ENCODE peak calls at places on chromosomes 4 and X, in four cellular contexts. Q is HepG2, U is K562, O is HCT116. T is an unnamed sample.

GRCh38 chr4:107721436-107722090 is 1.5 kb upstream of the PAPSS1 start:
- DNase-seq in Q (no peak), U (no peak), O (no peak), T (peak; percentile 75)

GRCh38 chrX:1609311-1609710 is 5.5 kb upstream of the ASMT start:
- DNase-seq in Q (no peak), U (no peak), O (no peak), T (no peak)

GRCh38 chrX:153973127-153974002 is 811 bp downstream of the TMEM187 start:
- DNase-seq in Q (peak; percentile 40), U (peak; percentile 27), O (no peak), T (no peak)

GRCh38 chr4:102730968-102731533 is 29.7 kb downstream of the MANBA start:
- DNase-seq in Q (peak; percentile 33), U (peak; percentile 27), O (no peak), T (no peak)

GRCh38 chr4:61545902-61546498 is 345.9 kb downstream of the ADGRL3 start:
- DNase-seq in Q (no peak), U (no peak), O (no peak), T (no peak)

GRCh38 chr4:1080961-1081688 is 32.2 kb downstream of the RNF212 start:
- DNase-seq in Q (no peak), U (no peak), O (no peak), T (no peak)

GRCh38 chrX:101485212-101486064 is at the start of gene ARMCX4:
- DNase-seq in Q (no peak), U (no peak), O (no peak), T (peak; percentile 73)

GRCh38 chr4:7435411-7436095 is 823 bp upstream of the PSAPL1 start:
- DNase-seq in Q (peak; percentile 44), U (no peak), O (no peak), T (no peak)

GRCh38 chr4:90183254-90183653 is 56.1 kb downstream of the CCSER1 start:
- DNase-seq in Q (no peak), U (no peak), O (no peak), T (no peak)

GRCh38 chrX:50067435-50068292 is 133.1 kb downstream of the AKAP4 start:
- DNase-seq in Q (peak; percentile 66), U (no peak), O (no peak), T (peak; percentile 51)

GRCh38 chrX:54090880-54091279 is 46.6 kb upstream of the PHF8 start:
- DNase-seq in Q (no peak), U (no peak), O (no peak), T (no peak)

GRCh38 chrX:54089191-54089590 is 44.9 kb upstream of the PHF8 start:
- DNase-seq in Q (no peak), U (no peak), O (no peak), T (no peak)

GRCh38 chrX:54093159-54093558 is 48.9 kb upstream of the PHF8 start:
- DNase-seq in Q (no peak), U (no peak), O (no peak), T (no peak)

GRCh38 chrX:54085666-54086065 is 41.4 kb upstream of the PHF8 start:
- DNase-seq in Q (no peak), U (no peak), O (no peak), T (no peak)

DNA sequence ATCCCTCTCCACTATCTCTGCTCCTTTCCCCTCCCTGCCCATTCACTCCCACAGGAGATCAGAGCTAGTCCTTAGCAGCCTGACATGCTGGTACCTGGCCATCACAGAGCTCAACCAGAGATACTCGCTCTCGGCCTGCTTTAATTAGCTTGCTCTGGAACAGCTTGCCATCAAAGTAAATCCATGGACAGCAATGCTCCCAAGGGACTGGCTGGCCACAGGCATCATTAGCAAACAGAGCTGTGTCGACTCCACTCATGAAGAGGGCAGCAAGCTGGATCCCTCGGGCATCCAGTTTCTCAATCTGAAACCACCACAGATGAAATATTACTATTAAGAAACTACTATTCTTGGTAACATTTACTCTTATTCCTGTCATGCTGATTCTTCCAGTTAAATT is 43.4 kb upstream of the PHF8 start:
- DNase-seq in Q (no peak), U (no peak), O (no peak), T (no peak)
- TF ChIP-seq FOSL1 in Q (no peak), U (no peak), O (no peak), T (no peak)

DNA sequence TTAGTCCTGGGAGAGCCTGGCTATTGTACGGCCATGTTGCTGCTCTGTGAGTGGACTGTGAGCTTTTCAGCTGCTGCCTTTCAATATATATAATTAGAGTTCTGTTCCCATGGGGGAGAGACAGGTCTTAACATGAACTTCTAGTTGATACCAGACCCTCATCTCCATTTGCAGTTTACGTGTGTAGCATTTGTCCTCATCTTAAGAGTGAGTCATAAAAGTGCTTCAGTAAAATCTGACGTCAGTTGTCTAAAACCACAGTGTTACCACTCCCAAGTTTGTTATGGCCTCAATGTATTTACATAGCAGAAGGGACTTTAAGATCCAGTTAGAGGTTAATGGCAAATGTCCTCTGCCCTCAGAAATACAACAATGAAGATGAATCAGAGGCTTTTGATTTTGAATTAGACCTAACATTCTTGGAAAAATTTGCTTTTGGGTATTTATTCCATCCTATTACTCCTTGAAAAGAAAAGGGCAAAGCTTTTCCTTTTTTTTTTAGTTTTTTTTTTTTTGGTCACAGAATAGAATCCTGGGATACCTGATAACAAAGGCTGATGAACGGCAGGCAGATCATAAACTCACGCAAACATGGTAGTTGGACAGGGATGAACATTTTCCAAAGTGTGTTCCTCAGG is 38.6 kb downstream of the PHOX2B start:
- DNase-seq in Q (no peak), U (peak; percentile 2), O (no peak), T (no peak)
- TF ChIP-seq FOSL1 in Q (no peak), U (no peak), O (no peak), T (no peak)

DNA sequence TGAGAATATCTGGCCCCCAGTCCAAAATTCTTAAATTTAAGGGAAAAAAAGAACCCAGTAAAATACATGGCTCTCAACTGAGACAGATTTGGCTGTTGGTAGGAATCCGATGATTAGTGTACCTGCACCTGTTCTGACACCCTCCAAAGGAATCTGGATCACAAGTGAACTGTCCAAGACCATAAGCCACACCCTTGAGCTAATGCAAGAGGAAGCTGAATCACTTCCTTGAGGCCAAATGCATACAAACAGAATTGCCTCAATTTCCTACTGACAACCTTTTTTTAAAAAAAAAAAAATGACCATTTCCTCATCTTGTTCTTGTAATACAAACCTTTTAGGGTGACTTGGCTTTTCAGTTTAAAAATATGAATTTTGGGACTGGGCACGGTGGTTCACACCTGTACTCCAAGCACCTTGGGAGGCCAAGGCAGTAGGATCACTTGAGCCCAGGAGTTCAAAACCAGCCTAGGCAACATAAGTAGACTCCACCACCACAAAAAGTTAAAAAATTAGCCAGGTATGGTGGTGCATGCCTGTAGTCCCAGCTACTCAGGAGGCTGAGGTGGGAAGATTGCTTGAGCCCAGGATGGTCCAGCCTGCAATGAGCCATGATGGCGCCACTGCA is 10.7 kb upstream of the FBXL5 start:
- DNase-seq in Q (no peak), U (no peak), O (peak; percentile 63), T (no peak)
- TF ChIP-seq FOSL1 in Q (no peak), U (no peak), O (peak; percentile 47), T (no peak)

DNA sequence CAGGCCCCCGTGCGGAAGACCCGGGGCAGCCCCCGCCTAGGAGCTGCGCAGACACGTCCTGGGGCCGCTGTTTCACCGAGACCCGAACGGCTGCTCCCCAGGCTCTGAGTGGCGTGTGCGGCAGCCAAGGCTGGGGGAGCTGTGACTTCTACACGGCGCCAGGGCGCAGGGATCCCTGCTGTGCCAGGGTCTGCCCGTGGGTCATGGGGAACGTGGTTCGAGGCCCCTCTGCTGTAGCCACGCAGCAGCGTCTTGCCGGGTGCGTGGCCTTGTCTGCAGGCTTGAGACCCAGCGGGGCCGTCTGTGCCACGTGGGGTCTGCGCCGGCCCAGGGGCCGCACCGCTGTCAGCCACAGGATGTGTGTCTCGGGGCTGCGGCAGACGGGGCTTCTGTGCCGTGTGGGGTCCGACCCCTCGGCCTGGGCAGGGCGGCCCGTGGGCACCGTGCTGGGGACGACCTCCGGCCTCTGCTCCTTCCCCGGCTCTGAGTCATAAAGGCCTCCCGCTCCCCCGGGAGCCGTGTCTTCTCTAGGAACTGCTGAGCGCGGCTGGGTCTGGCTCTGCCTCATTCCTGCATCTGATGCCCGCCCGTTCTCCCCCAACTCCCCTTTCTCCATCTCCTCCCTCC is 12.7 kb upstream of the GTPBP6 start:
- DNase-seq in Q (no peak), U (no peak), O (no peak), T (no peak)
- TF ChIP-seq FOSL1 in Q (no peak), U (no peak), O (no peak), T (no peak)

GRCh38 chr4:78864405-78865024 is 74.7 kb downstream of the PAQR3 start:
- DNase-seq in Q (peak; percentile 74), U (peak; percentile 75), O (peak; percentile 64), T (no peak)

GRCh38 chr4:78865451-78865850 is 73.8 kb downstream of the PAQR3 start:
- DNase-seq in Q (no peak), U (no peak), O (no peak), T (no peak)

GRCh38 chr4:78863991-78864390 is 75.2 kb downstream of the PAQR3 start:
- DNase-seq in Q (no peak), U (no peak), O (no peak), T (no peak)

GRCh38 chr4:78862314-78862737 is 76.9 kb downstream of the PAQR3 start:
- DNase-seq in Q (peak; percentile 94), U (no peak), O (no peak), T (no peak)

GRCh38 chr4:78863254-78863869 is 75.9 kb downstream of the PAQR3 start:
- DNase-seq in Q (no peak), U (no peak), O (no peak), T (no peak)
- TF ChIP-seq FOSL1 in Q (no peak), U (no peak), O (no peak), T (no peak)

GRCh38 chrX:72306851-72307645 is 1.3 kb upstream of the CITED1 start:
- DNase-seq in Q (peak; percentile 17), U (peak; percentile 57), O (peak; percentile 22), T (no peak)
- TF ChIP-seq FOSL1 in Q (no peak), U (no peak), O (no peak), T (no peak)

GRCh38 chr4:81166431-81166830 is 48.6 kb downstream of the PRKG2 start:
- DNase-seq in Q (no peak), U (no peak), O (no peak), T (no peak)
- TF ChIP-seq FOSL1 in Q (no peak), U (no peak), O (no peak), T (no peak)

T was measured in H1.